ENCODE peak calls at places on chromosomes 13 and 19, in eight cellular contexts. U is activated CD8-positive, alpha-beta memory T cell treated with anti-CD3 and anti-CD28 coated beads for 4 hours; Q is B cell; F is GM04504; C is HT-29; X is stimulated activated CD4-positive, alpha-beta T cell treated with anti-CD3 and anti-CD28 coated beads, Interleukin-4, amount 100 ng/mL, for 4 hours; L is kidney tubule cell; B is upper lobe of left lung. D is an unnamed sample.

GRCh38 chr13:33109801-33110200 is 93.6 kb downstream of the KL start:
- DNase-seq in U (no peak), Q (no peak), F (no peak), C (no peak), X (no peak), L (no peak), B (no peak), D (no peak)

GRCh38 chr13:32051156-32051555 is 19.6 kb downstream of the FRY start:
- DNase-seq in U (no peak), Q (no peak), F (no peak), C (no peak), X (no peak), L (no peak), B (no peak), D (no peak)

GRCh38 chr19:11578342-11579142 is 1.1 kb upstream of the ACP5 start:
- DNase-seq in U (no peak), Q (peak), F (no peak), C (no peak), X (peak), L (no peak), B (peak), D (peak)

GRCh38 chr19:55487884-55488687 is at the start of gene SSC5D:
- DNase-seq in U (no peak), Q (no peak), F (no peak), C (no peak), X (no peak), L (no peak), B (no peak), D (no peak)

GRCh38 chr13:72504026-72504925 is 223.2 kb downstream of the MZT1 start:
- DNase-seq in U (no peak), Q (no peak), F (no peak), C (no peak), X (no peak), L (peak), B (no peak), D (no peak)

GRCh38 chr19:12868540-12869112 is 12.6 kb downstream of the DNASE2 start:
- DNase-seq in U (no peak), Q (no peak), F (no peak), C (peak), X (no peak), L (no peak), B (no peak), D (no peak)

GRCh38 chr19:31253816-31254551 is 95.3 kb downstream of the TSHZ3 start:
- DNase-seq in U (no peak), Q (no peak), F (no peak), C (no peak), X (no peak), L (peak), B (no peak), D (peak)

GRCh38 chr19:3537438-3538240 is 1.3 kb upstream of the TEKTIP1 start:
- DNase-seq in U (no peak), Q (no peak), F (no peak), C (no peak), X (no peak), L (no peak), B (no peak), D (no peak)

GRCh38 chr13:113155982-113156655 is 2.3 kb upstream of the PROZ start:
- DNase-seq in U (no peak), Q (no peak), F (no peak), C (no peak), X (no peak), L (peak), B (no peak), D (no peak)

GRCh38 chr19:11580665-11581418 is 3.4 kb upstream of the ACP5 start:
- DNase-seq in U (no peak), Q (no peak), F (no peak), C (no peak), X (no peak), L (no peak), B (peak), D (no peak)

GRCh38 chr13:30792257-30793000 is 57.1 kb downstream of the ALOX5AP start:
- DNase-seq in U (no peak), Q (no peak), F (peak), C (peak), X (no peak), L (peak), B (peak), D (peak)

GRCh38 chr13:50589139-50589538 is 254.4 kb downstream of the DLEU7 start:
- DNase-seq in U (no peak), Q (no peak), F (peak), C (no peak), X (no peak), L (peak), B (no peak), D (peak)

GRCh38 chr19:9819590-9819898 is 665 bp upstream of the FBXL12 start:
- DNase-seq in U (no peak), Q (no peak), F (no peak), C (no peak), X (no peak), L (no peak), B (no peak), D (no peak)

GRCh38 chr19:40210919-40211318 is 7.3 kb downstream of the TTC9B start:
- DNase-seq in U (no peak), Q (no peak), F (no peak), C (no peak), X (no peak), L (no peak), B (no peak), D (no peak)

GRCh38 chr19:1131718-1132552 is 28.1 kb downstream of the GPX4 start:
- DNase-seq in U (peak), Q (peak), F (peak), C (peak), X (peak), L (peak), B (peak), D (peak)

GRCh38 chr13:57724486-57725272 is 93.1 kb downstream of the PCDH17 start:
- DNase-seq in U (no peak), Q (no peak), F (no peak), C (no peak), X (no peak), L (no peak), B (no peak), D (no peak)

GRCh38 chr13:114272977-114273376 is 8.4 kb upstream of the UPF3A start:
- DNase-seq in U (no peak), Q (no peak), F (no peak), C (no peak), X (no peak), L (no peak), B (no peak), D (no peak)

GRCh38 chr13:22757530-22758120 is 423.2 kb upstream of the SGCG start:
- DNase-seq in U (no peak), Q (no peak), F (no peak), C (peak), X (no peak), L (peak), B (no peak), D (no peak)

GRCh38 chr19:45754323-45754722 is 14.7 kb downstream of the SIX5 start:
- DNase-seq in U (no peak), Q (no peak), F (no peak), C (no peak), X (no peak), L (no peak), B (no peak), D (no peak)

GRCh38 chr13:46654956-46655726 is 102.2 kb downstream of the LRCH1 start:
- DNase-seq in U (no peak), Q (no peak), F (no peak), C (peak), X (no peak), L (no peak), B (no peak), D (no peak)

GRCh38 chr13:50867641-50867952 is 24.1 kb upstream of the DLEU7 start:
- DNase-seq in U (no peak), Q (no peak), F (no peak), C (no peak), X (no peak), L (no peak), B (no peak), D (no peak)

GRCh38 chr19:46299695-46300094 is 2.9 kb downstream of the HIF3A start:
- DNase-seq in U (no peak), Q (no peak), F (no peak), C (no peak), X (no peak), L (peak), B (peak), D (peak)

GRCh38 chr13:21997726-21998125 is 326.9 kb downstream of the FGF9 start:
- DNase-seq in U (no peak), Q (no peak), F (no peak), C (peak), X (no peak), L (no peak), B (no peak), D (no peak)

GRCh38 chr13:97879646-97880297 is 73.7 kb upstream of the IPO5 start:
- DNase-seq in U (no peak), Q (no peak), F (peak), C (no peak), X (no peak), L (peak), B (no peak), D (no peak)

GRCh38 chr13:87356314-87356713 is 314.9 kb upstream of the SLITRK5 start:
- DNase-seq in U (no peak), Q (no peak), F (no peak), C (no peak), X (no peak), L (no peak), B (peak), D (no peak)

GRCh38 chr19:34676697-34677385 is at the start of gene SCGB2B2:
- DNase-seq in U (peak), Q (no peak), F (no peak), C (no peak), X (no peak), L (no peak), B (peak), D (no peak)

GRCh38 chr19:9786819-9787218 is 18.3 kb upstream of the ZNF846 start:
- DNase-seq in U (no peak), Q (no peak), F (no peak), C (no peak), X (no peak), L (no peak), B (no peak), D (no peak)

GRCh38 chr13:72805663-72806341 is 23.9 kb downstream of the PIBF1 start:
- DNase-seq in U (no peak), Q (no peak), F (no peak), C (no peak), X (no peak), L (no peak), B (no peak), D (no peak)

D was measured in thyroid gland.